ENCODE peak calls at places on chromosomes 1 and 21, in eight cellular contexts. Z is transverse colon, Y is A549, J is OCI-LY7, V is endodermal cell, X is brain microvascular endothelial cell, K is hepatocyte, A is NB4. N is an unnamed sample.

GRCh38 chr21:39169906-39170305 is 13.3 kb downstream of the PSMG1 start:
- DNase-seq in Z (no peak), Y (no peak), J (no peak), V (no peak), X (no peak), K (no peak), A (no peak), N (no peak)

GRCh38 chr1:174777262-174777661 is 222.5 kb upstream of the CACYBP start:
- DNase-seq in Z (no peak), Y (no peak), J (peak; percentile 95), V (no peak), X (no peak), K (no peak), A (no peak), N (no peak)

GRCh38 chr21:23111070-23111605 is 2112.9 kb downstream of the NCAM2 start:
- DNase-seq in Z (no peak), Y (no peak), J (no peak), V (no peak), X (no peak), K (no peak), A (no peak), N (no peak)

GRCh38 chr1:41652346-41653124 is 168.1 kb upstream of the EDN2 start:
- DNase-seq in Z (no peak), Y (no peak), J (no peak), V (peak; percentile 14), X (no peak), K (no peak), A (no peak), N (no peak)

GRCh38 chr1:167566766-167567165 is 13.2 kb upstream of the CREG1 start:
- DNase-seq in Z (no peak), Y (no peak), J (peak; percentile 46), V (no peak), X (no peak), K (no peak), A (peak; percentile 85), N (no peak)

GRCh38 chr1:224333309-224333926 is 3.4 kb upstream of the NVL start:
- DNase-seq in Z (no peak), Y (peak; percentile 71), J (peak; percentile 84), V (no peak), X (no peak), K (peak; percentile 62), A (peak; percentile 80), N (peak; percentile 43)

GRCh38 chr1:201061049-201061448 is 37.5 kb upstream of the KIF21B start:
- DNase-seq in Z (no peak), Y (no peak), J (no peak), V (no peak), X (no peak), K (no peak), A (no peak), N (no peak)

GRCh38 chr1:172163479-172164215 is 256.8 kb upstream of the C1orf105 start:
- DNase-seq in Z (no peak), Y (no peak), J (no peak), V (no peak), X (peak; percentile 51), K (no peak), A (no peak), N (peak; percentile 52)

GRCh38 chr1:225774276-225775147 is 3.1 kb upstream of the SRP9 start:
- DNase-seq in Z (no peak), Y (no peak), J (no peak), V (no peak), X (no peak), K (no peak), A (no peak), N (no peak)

GRCh38 chr1:171798760-171799159 is 17.3 kb downstream of the METTL13 start:
- DNase-seq in Z (no peak), Y (no peak), J (no peak), V (no peak), X (no peak), K (no peak), A (no peak), N (peak; percentile 33)

GRCh38 chr1:24727490-24728214 is 17.6 kb upstream of the CLIC4 start:
- DNase-seq in Z (peak; percentile 76), Y (no peak), J (peak; percentile 53), V (no peak), X (peak; percentile 92), K (peak; percentile 71), A (peak; percentile 84), N (peak; percentile 92)

GRCh38 chr1:109634292-109634691 is 14.7 kb downstream of the AMPD2 start:
- DNase-seq in Z (no peak), Y (no peak), J (no peak), V (no peak), X (no peak), K (no peak), A (no peak), N (no peak)

GRCh38 chr21:39079617-39080016 is 103.6 kb downstream of the PSMG1 start:
- DNase-seq in Z (peak; percentile 63), Y (no peak), J (no peak), V (no peak), X (peak; percentile 24), K (no peak), A (peak; percentile 96), N (peak; percentile 7)

DNA sequence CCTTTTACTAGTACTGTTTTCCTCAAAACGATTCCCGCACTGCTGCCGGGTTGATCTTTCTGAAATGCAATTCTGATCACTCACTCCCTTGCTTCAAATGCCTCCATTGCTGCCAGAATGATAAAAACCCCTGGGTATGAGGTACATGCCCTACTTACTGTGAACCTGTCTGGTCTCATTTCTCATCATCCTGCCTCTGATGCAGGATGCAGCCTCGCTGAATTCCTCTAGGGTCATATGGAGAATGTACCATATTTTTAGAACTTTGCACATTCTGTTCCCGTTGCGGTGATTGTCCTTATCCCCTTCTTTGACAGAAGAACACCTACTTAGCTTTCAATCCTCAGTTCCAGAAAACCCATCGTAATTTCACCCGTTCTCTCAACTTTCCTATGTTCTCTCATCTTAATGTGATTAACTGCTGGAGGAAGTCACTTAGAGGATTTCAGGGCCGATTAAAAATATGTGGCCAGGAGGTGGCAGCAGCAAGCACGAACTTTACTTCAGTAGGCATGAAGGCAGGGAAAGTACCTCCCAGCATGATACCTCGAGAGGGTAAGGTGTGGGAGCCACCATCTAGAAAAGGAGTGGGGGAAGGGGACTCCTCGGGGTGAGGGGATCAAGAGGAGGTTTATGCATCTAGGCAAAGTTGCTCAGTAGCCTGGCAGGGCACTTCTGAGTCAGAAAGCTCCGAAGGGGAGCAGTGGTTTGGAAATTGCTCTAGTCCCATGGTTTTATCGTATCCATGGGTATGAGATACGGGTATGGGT is 361.5 kb upstream of the ZP4 start:
- DNase-seq in Z (peak; percentile 47), Y (peak; percentile 50), J (peak; percentile 19), V (peak; percentile 91), X (peak; percentile 75), K (peak; percentile 73), A (peak; percentile 51), N (no peak)
- TF ChIP-seq CTCF in Z (peak; percentile 42), Y (peak; percentile 42), J (peak; percentile 74), V (peak; percentile 87), X (peak; percentile 69), K (peak; percentile 65), A (peak; percentile 31), N (no peak)

DNA sequence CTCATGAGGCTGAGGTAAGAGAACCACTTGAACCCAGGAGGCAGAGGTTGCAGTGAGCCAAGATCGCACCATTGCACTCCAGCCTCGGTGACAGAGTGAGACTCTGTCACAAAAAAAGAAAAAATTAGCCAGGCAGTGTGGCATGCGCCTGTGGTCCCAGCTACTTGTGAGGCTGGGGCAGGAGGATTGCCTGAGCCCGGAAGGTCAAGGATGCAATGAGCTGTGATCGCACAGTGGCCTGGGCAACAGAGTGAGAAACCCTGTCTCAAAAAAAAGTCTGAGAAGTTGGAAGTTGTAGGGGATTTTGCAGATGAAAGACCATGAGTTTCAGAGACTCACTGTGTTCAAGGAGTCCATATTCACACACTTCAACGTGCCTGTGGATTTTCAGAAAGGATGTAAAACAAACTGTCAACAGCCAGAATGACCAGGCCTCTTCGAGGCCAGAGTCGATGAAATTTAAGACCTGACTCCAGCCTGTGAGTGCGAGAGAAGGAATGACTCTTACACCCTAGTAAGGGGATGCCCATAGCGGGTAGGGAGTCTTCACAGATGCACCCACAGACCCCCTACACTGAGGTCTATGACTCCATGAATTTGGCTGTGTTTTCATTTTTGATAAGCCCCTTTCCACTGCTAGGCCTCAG is 2.2 kb downstream of the S100A13 start:
- DNase-seq in Z (no peak), Y (no peak), J (no peak), V (no peak), X (no peak), K (no peak), A (no peak), N (no peak)
- H3K4me3 ChIP-seq in Z (no peak overlapping the region), Y (no peak overlapping the region), J (no peak overlapping the region), V (peak overlapping the region; percentile 99), X (no peak overlapping the region), K (no peak overlapping the region), A (no peak overlapping the region), N (peak overlapping the region; percentile 63)

GRCh38 chr1:94599090-94599813 is 57.7 kb upstream of the F3 start:
- DNase-seq in Z (no peak), Y (peak; percentile 37), J (no peak), V (peak; percentile 86), X (no peak), K (peak; percentile 67), A (peak; percentile 33), N (peak; percentile 53)
- TF ChIP-seq CTCF in Z (no peak), Y (no peak), J (no peak), V (peak; percentile 83), X (peak; percentile 72), K (peak; percentile 54), A (no peak), N (peak; percentile 50)

GRCh38 chr1:235708390-235708962 is 58.9 kb upstream of the GNG4 start:
- DNase-seq in Z (no peak), Y (peak; percentile 86), J (no peak), V (no peak), X (peak; percentile 6), K (peak; percentile 40), A (no peak), N (peak; percentile 74)

GRCh38 chr1:235709018-235709417 is 59.4 kb upstream of the GNG4 start:
- DNase-seq in Z (no peak), Y (peak; percentile 73), J (no peak), V (no peak), X (no peak), K (no peak), A (no peak), N (no peak)

GRCh38 chr1:235710665-235711064 is 61.1 kb upstream of the GNG4 start:
- DNase-seq in Z (no peak), Y (no peak), J (no peak), V (no peak), X (no peak), K (no peak), A (no peak), N (no peak)

GRCh38 chr1:235712812-235713211 is 63.2 kb upstream of the GNG4 start:
- DNase-seq in Z (no peak), Y (no peak), J (no peak), V (no peak), X (no peak), K (no peak), A (no peak), N (no peak)

DNA sequence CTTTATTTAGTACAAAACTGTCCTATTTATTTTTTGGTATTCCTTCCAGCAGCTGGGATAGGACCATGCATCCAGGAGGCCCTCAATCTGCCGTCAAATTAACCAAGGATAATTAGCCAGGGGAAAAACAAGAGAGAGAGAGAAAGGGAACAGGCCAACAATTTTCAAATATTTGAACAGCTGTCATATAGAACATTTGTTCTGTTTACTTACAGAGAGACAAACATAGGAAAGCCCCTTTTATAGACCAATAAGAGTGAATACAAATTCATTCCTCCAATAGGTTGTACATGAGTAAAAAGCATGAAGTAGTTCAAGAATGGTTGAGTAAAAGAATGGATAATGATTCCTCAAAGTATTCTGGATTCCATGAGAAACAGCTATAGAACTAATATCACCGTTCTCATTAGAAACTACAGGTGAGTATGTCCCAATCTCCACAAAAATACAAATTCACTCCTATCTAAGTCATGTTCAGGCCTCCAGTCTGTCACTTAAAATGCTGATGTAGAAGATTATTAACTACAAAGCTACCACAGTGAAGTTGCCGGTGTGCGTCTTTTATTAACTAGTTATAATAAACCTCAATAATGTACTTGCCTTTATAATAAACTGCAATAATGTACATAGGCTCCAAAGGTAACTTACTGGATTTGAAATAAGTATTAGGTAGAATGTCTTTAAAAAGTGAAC is 64.8 kb upstream of the GNG4 start:
- DNase-seq in Z (no peak), Y (no peak), J (no peak), V (no peak), X (no peak), K (no peak), A (no peak), N (no peak)
- H3K4me3 ChIP-seq in Z (no peak overlapping the region), Y (no peak overlapping the region), J (no peak overlapping the region), V (no peak overlapping the region), X (no peak overlapping the region), K (no peak overlapping the region), A (no peak overlapping the region), N (no peak overlapping the region)